ENCODE peak calls at places on chromosomes 16 and 17, in seven cellular contexts. U is activated naive CD8-positive, alpha-beta T cell treated with anti-CD3 and anti-CD28 coated beads for 36 hours; Z is NCI-H1048; Y is dorsolateral prefrontal cortex; L is Peyer's patch; B is kidney epithelial cell; J is AG20443. F is an unnamed sample.
A peak's percentile ranks its signal among the peaks of the same experiment; 100 is the strongest.

GRCh38 chr17:9229160-9229825 is 208.0 kb downstream of the NTN1 start:
- DNase-seq in U (no peak), Z (no peak), Y (no peak), L (no peak), B (no peak), J (no peak), F (no peak)

GRCh38 chr17:19939993-19940721 is 37.5 kb downstream of the AKAP10 start:
- DNase-seq in U (no peak), Z (no peak), Y (no peak), L (no peak), B (no peak), J (no peak), F (no peak)

GRCh38 chr17:47653442-47653841 is 3.7 kb downstream of the KPNB1 start:
- DNase-seq in U (no peak), Z (no peak), Y (no peak), L (no peak), B (no peak), J (no peak), F (no peak)

GRCh38 chr17:48254896-48255295 is 147.3 kb downstream of the SNX11 start:
- DNase-seq in U (no peak), Z (no peak), Y (no peak), L (no peak), B (no peak), J (no peak), F (no peak)

GRCh38 chr17:46770818-46771600 is 47.5 kb downstream of the WNT3 start:
- DNase-seq in U (peak; percentile 59), Z (no peak), Y (no peak), L (peak; percentile 67), B (no peak), J (peak; percentile 74), F (no peak)

GRCh38 chr16:30121741-30122620 is 1.0 kb downstream of the MAPK3 start:
- DNase-seq in U (no peak), Z (no peak), Y (no peak), L (peak; percentile 65), B (no peak), J (peak; percentile 45), F (no peak)

GRCh38 chr17:52751051-52751450 is 592.5 kb upstream of the CA10 start:
- DNase-seq in U (no peak), Z (no peak), Y (no peak), L (no peak), B (no peak), J (no peak), F (no peak)

GRCh38 chr17:77366206-77366557 is 225.4 kb downstream of the SEC14L1 start:
- DNase-seq in U (no peak), Z (no peak), Y (no peak), L (no peak), B (no peak), J (no peak), F (no peak)

GRCh38 chr17:75338335-75338734 is 49.1 kb upstream of the SLC25A19 start:
- DNase-seq in U (no peak), Z (no peak), Y (no peak), L (no peak), B (no peak), J (peak; percentile 38), F (no peak)

GRCh38 chr16:81444448-81445121 is at the start of gene CMIP:
- DNase-seq in U (peak; percentile 85), Z (no peak), Y (peak; percentile 58), L (peak; percentile 93), B (no peak), J (peak; percentile 98), F (no peak)

GRCh38 chr16:88830250-88830649 is 18.5 kb upstream of the APRT start:
- DNase-seq in U (no peak), Z (no peak), Y (no peak), L (no peak), B (no peak), J (no peak), F (no peak)

GRCh38 chr16:8376430-8376829 is 213.9 kb downstream of the TMEM114 start:
- DNase-seq in U (no peak), Z (no peak), Y (no peak), L (no peak), B (no peak), J (no peak), F (no peak)

GRCh38 chr16:11114366-11115164 is 141.4 kb downstream of the SOCS1 start:
- DNase-seq in U (peak; percentile 61), Z (no peak), Y (no peak), L (no peak), B (no peak), J (no peak), F (no peak)

GRCh38 chr16:70711211-70711978 is 25.5 kb upstream of the MTSS2 start:
- DNase-seq in U (no peak), Z (no peak), Y (no peak), L (no peak), B (no peak), J (no peak), F (no peak)

GRCh38 chr16:50025544-50025931 is 513 bp downstream of the CNEP1R1 start:
- DNase-seq in U (no peak), Z (no peak), Y (no peak), L (peak; percentile 63), B (peak; percentile 10), J (peak; percentile 36), F (no peak)

GRCh38 chr16:2952679-2953078 is 11.4 kb upstream of the KREMEN2 start:
- DNase-seq in U (no peak), Z (no peak), Y (no peak), L (no peak), B (no peak), J (no peak), F (no peak)

GRCh38 chr17:19897901-19898300 is 30.2 kb upstream of the ULK2 start:
- DNase-seq in U (no peak), Z (no peak), Y (no peak), L (no peak), B (no peak), J (peak; percentile 72), F (no peak)

GRCh38 chr17:61878984-61879612 is 15.8 kb upstream of the BRIP1 start:
- DNase-seq in U (no peak), Z (no peak), Y (no peak), L (no peak), B (no peak), J (no peak), F (no peak)

GRCh38 chr16:72644911-72645310 is 403.0 kb downstream of the ZFHX3 start:
- DNase-seq in U (no peak), Z (no peak), Y (no peak), L (no peak), B (no peak), J (no peak), F (no peak)

GRCh38 chr17:1056761-1057160 is 59.8 kb downstream of the TIMM22 start:
- DNase-seq in U (no peak), Z (no peak), Y (no peak), L (no peak), B (no peak), J (no peak), F (no peak)

GRCh38 chr17:19312406-19312805 is 50.1 kb downstream of the B9D1 start:
- DNase-seq in U (no peak), Z (no peak), Y (no peak), L (no peak), B (no peak), J (no peak), F (no peak)

GRCh38 chr16:49332589-49333267 is 40.9 kb upstream of the C16orf78 start:
- DNase-seq in U (no peak), Z (no peak), Y (no peak), L (no peak), B (no peak), J (no peak), F (no peak)

GRCh38 chr16:58471209-58471975 is 28.6 kb upstream of the NDRG4 start:
- DNase-seq in U (no peak), Z (no peak), Y (no peak), L (no peak), B (no peak), J (no peak), F (no peak)

GRCh38 chr17:58985265-58985810 is 121.3 kb downstream of the TRIM37 start:
- DNase-seq in U (no peak), Z (no peak), Y (no peak), L (no peak), B (no peak), J (no peak), F (no peak)